ENCODE peak calls at places on chromosomes 1 and 21, in six cellular contexts. W is nephron progenitor cell, S is transverse colon, L is RWPE1, B is fibroblast of pulmonary artery, A is prostate gland. P is an unnamed sample.

GRCh38 chr1:182083851-182084486 is 22.5 kb upstream of the ZNF648 start:
- DNase-seq in W (no peak), S (peak), L (no peak), B (no peak), A (no peak), P (peak)

GRCh38 chr1:223503348-223503747 is 110.1 kb downstream of the CCDC185 start:
- DNase-seq in W (no peak), S (no peak), L (no peak), B (no peak), A (no peak), P (no peak)

GRCh38 chr21:32015740-32016139 is 142.9 kb downstream of the HUNK start:
- DNase-seq in W (no peak), S (no peak), L (no peak), B (no peak), A (peak), P (no peak)

GRCh38 chr1:91383461-91383860 is 21.2 kb downstream of the HFM1 start:
- DNase-seq in W (no peak), S (no peak), L (no peak), B (peak), A (no peak), P (no peak)

GRCh38 chr1:199759268-199759724 is 268.2 kb upstream of the NR5A2 start:
- DNase-seq in W (no peak), S (no peak), L (peak), B (peak), A (no peak), P (no peak)

GRCh38 chr1:148362141-148362929 is 120.8 kb downstream of the PPIAL4G start:
- DNase-seq in W (peak), S (peak), L (peak), B (no peak), A (no peak), P (no peak)

GRCh38 chr1:36572906-36573305 is 90.2 kb upstream of the CSF3R start:
- DNase-seq in W (no peak), S (no peak), L (no peak), B (no peak), A (no peak), P (no peak)

GRCh38 chr1:183164350-183164749 is 21.7 kb upstream of the LAMC2 start:
- DNase-seq in W (no peak), S (no peak), L (peak), B (peak), A (no peak), P (no peak)

GRCh38 chr1:27233677-27234053 is 767 bp upstream of the WDTC1 start:
- DNase-seq in W (no peak), S (peak), L (no peak), B (no peak), A (peak), P (no peak)

GRCh38 chr1:75079535-75080290 is 54.5 kb upstream of the LHX8 start:
- DNase-seq in W (no peak), S (no peak), L (no peak), B (no peak), A (no peak), P (no peak)

GRCh38 chr1:166479052-166479631 is 312.3 kb upstream of the FAM78B start:
- DNase-seq in W (peak), S (peak), L (peak), B (peak), A (peak), P (peak)

GRCh38 chr1:212979340-212980122 is 29.2 kb downstream of the VASH2 start:
- DNase-seq in W (no peak), S (no peak), L (no peak), B (no peak), A (no peak), P (no peak)

GRCh38 chr1:76491737-76492136 is 375.5 kb upstream of the ST6GALNAC5 start:
- DNase-seq in W (no peak), S (no peak), L (no peak), B (no peak), A (no peak), P (no peak)

GRCh38 chr1:46589529-46589928 is 14.5 kb downstream of the MKNK1 start:
- DNase-seq in W (no peak), S (no peak), L (no peak), B (no peak), A (no peak), P (no peak)

GRCh38 chr1:910881-911721 is 12.6 kb upstream of the SAMD11 start:
- DNase-seq in W (no peak), S (peak), L (peak), B (peak), A (no peak), P (peak)

GRCh38 chr1:158972841-158973240 is 36.9 kb upstream of the IFI16 start:
- DNase-seq in W (no peak), S (no peak), L (no peak), B (peak), A (no peak), P (no peak)

GRCh38 chr1:228405979-228406265 is 713 bp downstream of the TRIM11 start:
- DNase-seq in W (no peak), S (peak), L (no peak), B (no peak), A (no peak), P (peak)

GRCh38 chr1:154154534-154155181 is at the start of gene NUP210L:
- DNase-seq in W (peak), S (peak), L (peak), B (peak), A (peak), P (peak)

GRCh38 chr1:27609618-27610240 is 5.8 kb upstream of the AHDC1 start:
- DNase-seq in W (no peak), S (no peak), L (no peak), B (no peak), A (no peak), P (no peak)

GRCh38 chr1:10765304-10765703 is 31.1 kb downstream of the CASZ1 start:
- DNase-seq in W (no peak), S (no peak), L (no peak), B (no peak), A (peak), P (no peak)

GRCh38 chr1:173258484-173259264 is 51.5 kb upstream of the TNFSF4 start:
- DNase-seq in W (no peak), S (no peak), L (no peak), B (no peak), A (no peak), P (no peak)

GRCh38 chr21:46416551-46416950 is 42.1 kb upstream of the DIP2A start:
- DNase-seq in W (no peak), S (no peak), L (no peak), B (no peak), A (no peak), P (no peak)

GRCh38 chr1:215704089-215704860 is 137.2 kb downstream of the KCTD3 start:
- DNase-seq in W (no peak), S (no peak), L (peak), B (peak), A (no peak), P (no peak)

GRCh38 chr1:201885531-201886075 is 3.1 kb upstream of the SHISA4 start:
- DNase-seq in W (no peak), S (no peak), L (peak), B (peak), A (no peak), P (peak)

GRCh38 chr1:234925440-234926251 is 203.0 kb downstream of the TOMM20 start:
- DNase-seq in W (no peak), S (no peak), L (peak), B (peak), A (peak), P (peak)

GRCh38 chr1:41504126-41505035 is 19.9 kb upstream of the EDN2 start:
- DNase-seq in W (no peak), S (no peak), L (peak), B (peak), A (no peak), P (peak)

GRCh38 chr1:173478099-173478555 is 992 bp downstream of the PRDX6 start:
- DNase-seq in W (peak), S (peak), L (peak), B (peak), A (peak), P (peak)

GRCh38 chr1:35539824-35540261 is 17.4 kb downstream of the KIAA0319L start:
- DNase-seq in W (no peak), S (no peak), L (no peak), B (peak), A (no peak), P (no peak)

DNA sequence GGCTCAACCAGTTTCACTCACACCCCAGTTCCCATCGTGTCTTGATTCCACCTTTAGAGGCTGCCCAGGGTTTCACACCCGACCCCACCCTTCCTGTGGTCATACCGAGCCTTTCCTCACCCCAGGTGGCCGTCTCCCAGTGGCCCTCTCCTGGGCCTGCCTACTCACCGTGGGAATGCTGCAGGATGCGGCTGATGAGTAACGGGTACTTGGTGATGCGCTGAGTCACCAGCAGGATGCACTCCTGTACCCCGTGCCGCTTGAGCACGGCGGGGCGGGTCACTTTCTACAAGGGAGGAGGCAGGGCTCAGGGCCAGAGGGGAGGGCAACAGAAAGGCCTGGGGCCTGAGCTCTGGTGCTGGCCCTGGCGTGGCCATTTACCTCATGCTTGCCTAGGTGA is 16.4 kb downstream of the ARHGEF2 start:
- DNase-seq in W (no peak), S (peak), L (peak), B (peak), A (no peak), P (peak)
- TF ChIP-seq CTCF in W (no peak), S (peak), L (peak), B (peak), A (no peak), P (no peak)

GRCh38 chr1:18959591-18959990 is 3.1 kb upstream of the IFFO2 start:
- DNase-seq in W (no peak), S (no peak), L (no peak), B (no peak), A (no peak), P (no peak)

GRCh38 chr1:18957532-18958295 is 1.2 kb upstream of the IFFO2 start:
- DNase-seq in W (no peak), S (no peak), L (no peak), B (no peak), A (no peak), P (no peak)

GRCh38 chr1:18962121-18962721 is 5.7 kb upstream of the IFFO2 start:
- DNase-seq in W (no peak), S (peak), L (peak), B (peak), A (peak), P (no peak)

GRCh38 chr1:18962855-18963737 is 6.6 kb upstream of the IFFO2 start:
- DNase-seq in W (no peak), S (no peak), L (no peak), B (no peak), A (no peak), P (no peak)

GRCh38 chr1:18960409-18960808 is 3.9 kb upstream of the IFFO2 start:
- DNase-seq in W (no peak), S (no peak), L (no peak), B (no peak), A (no peak), P (no peak)
- TF ChIP-seq CTCF in W (no peak), S (no peak), L (no peak), B (no peak), A (no peak), P (no peak)

GRCh38 chr21:38380391-38381137 is 117.7 kb downstream of the ERG start:
- DNase-seq in W (no peak), S (no peak), L (peak), B (peak), A (no peak), P (no peak)
- TF ChIP-seq CTCF in W (peak), S (peak), L (peak), B (peak), A (peak), P (no peak)

GRCh38 chr21:43658769-43659135 is 536 bp downstream of the HSF2BP start:
- DNase-seq in W (no peak), S (no peak), L (no peak), B (no peak), A (no peak), P (no peak)

GRCh38 chr21:43662286-43662685 is 2.9 kb downstream of the RRP1B start:
- DNase-seq in W (no peak), S (no peak), L (no peak), B (no peak), A (no peak), P (no peak)

GRCh38 chr21:43657355-43658093 is 1.8 kb downstream of the HSF2BP start:
- DNase-seq in W (no peak), S (no peak), L (no peak), B (no peak), A (no peak), P (no peak)

GRCh38 chr21:43658094-43658725 is 1.1 kb downstream of the HSF2BP start:
- DNase-seq in W (no peak), S (no peak), L (no peak), B (no peak), A (no peak), P (no peak)

GRCh38 chr21:43659136-43660000 is at the start of the genes HSF2BP and RRP1B:
- DNase-seq in W (peak), S (peak), L (peak), B (peak), A (peak), P (peak)
- TF ChIP-seq CTCF in W (no peak), S (no peak), L (no peak), B (no peak), A (peak), P (peak)

DNA sequence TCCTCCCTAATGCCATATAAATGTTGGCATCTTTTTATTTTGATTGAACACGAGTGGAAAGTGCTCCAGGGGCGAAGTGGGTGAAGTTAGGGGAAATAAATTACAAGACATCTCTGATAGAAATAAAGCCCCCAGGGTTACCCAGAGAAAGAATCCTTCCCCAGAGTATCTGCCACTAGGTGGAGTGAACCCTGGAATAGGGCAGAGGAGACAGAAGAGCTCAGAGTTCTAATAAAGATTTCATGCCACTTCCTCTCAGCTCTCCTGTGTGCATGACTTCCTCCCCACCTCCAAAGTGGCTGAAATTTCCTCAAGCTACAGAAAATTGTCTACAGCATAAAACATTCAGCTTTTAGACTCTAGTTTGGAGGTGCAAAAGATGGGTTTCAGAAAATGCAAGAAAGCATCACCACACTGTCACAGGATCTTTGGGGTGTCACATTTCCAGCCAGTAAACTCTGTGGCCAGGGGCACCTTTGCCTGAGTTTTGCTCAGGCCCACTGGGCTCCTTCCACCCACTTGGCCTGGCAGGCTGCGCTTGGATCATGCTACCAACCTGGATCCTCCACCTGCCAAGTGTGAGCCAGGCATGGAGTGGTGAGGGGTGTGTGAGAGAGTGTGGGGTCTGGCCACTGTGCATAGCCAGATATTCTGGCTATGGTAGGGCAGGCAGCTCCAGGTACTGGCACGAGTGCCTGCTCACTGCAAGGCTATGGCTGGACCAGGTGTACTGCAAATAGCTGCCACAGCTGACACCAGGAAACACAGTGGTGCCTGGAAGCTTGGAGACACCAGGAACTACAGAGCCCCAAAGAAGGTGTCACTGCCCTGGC is 208.8 kb upstream of the USP25 start:
- DNase-seq in W (no peak), S (no peak), L (peak), B (no peak), A (no peak), P (no peak)
- TF ChIP-seq CTCF in W (peak), S (no peak), L (no peak), B (peak), A (no peak), P (no peak)

GRCh38 chr1:168235548-168235885 is 9.7 kb downstream of the SFT2D2 start:
- DNase-seq in W (no peak), S (no peak), L (no peak), B (no peak), A (no peak), P (no peak)
- TF ChIP-seq CTCF in W (peak), S (no peak), L (no peak), B (no peak), A (no peak), P (no peak)

GRCh38 chr1:7610106-7610731 is 160.9 kb upstream of the VAMP3 start:
- DNase-seq in W (peak), S (no peak), L (no peak), B (no peak), A (no peak), P (no peak)

GRCh38 chr1:7607097-7607496 is 164.0 kb upstream of the VAMP3 start:
- DNase-seq in W (no peak), S (no peak), L (no peak), B (no peak), A (no peak), P (no peak)

GRCh38 chr1:7610936-7611335 is 160.2 kb upstream of the VAMP3 start:
- DNase-seq in W (peak), S (no peak), L (no peak), B (no peak), A (no peak), P (no peak)

GRCh38 chr1:7609311-7609994 is 161.6 kb upstream of the VAMP3 start:
- DNase-seq in W (peak), S (no peak), L (no peak), B (no peak), A (no peak), P (no peak)

DNA sequence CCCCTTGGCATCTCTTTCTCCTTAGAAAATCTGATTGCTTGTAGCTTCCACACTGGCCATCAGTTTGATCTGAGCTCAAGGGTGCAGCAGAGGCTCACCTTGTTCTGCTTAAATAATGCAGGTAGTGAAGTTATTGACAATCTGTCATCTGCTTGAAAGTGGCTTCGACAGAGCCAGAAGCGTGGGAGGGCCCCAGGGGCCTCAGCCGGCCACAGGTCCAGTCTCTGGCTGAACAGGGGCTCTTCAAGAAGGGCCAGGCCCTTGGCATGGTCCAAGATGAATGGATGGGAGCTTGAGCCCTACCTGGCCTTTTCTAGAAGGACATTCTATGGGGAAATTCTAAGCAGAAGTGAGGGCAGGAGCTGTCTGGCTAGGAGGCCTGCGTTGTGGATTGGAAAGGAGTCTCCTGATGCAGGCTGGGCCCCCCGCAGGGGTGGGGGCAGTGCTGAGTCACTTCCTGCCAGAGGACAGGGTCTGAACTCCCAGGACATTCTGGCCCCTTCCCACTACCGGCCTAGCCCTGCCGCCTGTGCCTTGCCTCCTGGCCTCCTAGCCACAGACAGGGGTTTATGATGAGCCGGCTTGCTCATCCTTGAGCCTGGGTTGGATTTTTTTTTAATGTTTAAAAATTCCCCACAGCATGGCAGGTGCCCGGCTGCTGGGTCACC is 162.3 kb upstream of the VAMP3 start:
- DNase-seq in W (peak), S (no peak), L (no peak), B (no peak), A (no peak), P (no peak)
- TF ChIP-seq CTCF in W (no peak), S (no peak), L (no peak), B (no peak), A (no peak), P (no peak)

GRCh38 chr21:45291613-45292398 is 4.1 kb upstream of the POFUT2 start:
- DNase-seq in W (no peak), S (no peak), L (no peak), B (no peak), A (no peak), P (no peak)
- TF ChIP-seq CTCF in W (no peak), S (no peak), L (no peak), B (no peak), A (no peak), P (no peak)